ENCODE peak calls at places on chromosomes 13 and 19, in ten cellular contexts. V, D, I, G, S, H, Y, X, K and N are unnamed samples.

GRCh38 chr13:27124571-27124970 is 47.0 kb downstream of the USP12 start:
- DNase-seq in V (no peak), D (no peak), I (no peak), G (no peak), S (no peak), H (no peak), Y (no peak), X (no peak), K (no peak), N (no peak)

GRCh38 chr13:59266478-59267063 is 897.2 kb downstream of the DIAPH3 start:
- DNase-seq in V (no peak), D (no peak), I (no peak), G (no peak), S (no peak), H (no peak), Y (no peak), X (no peak), K (no peak), N (no peak)

GRCh38 chr19:34184880-34185491 is 12.7 kb downstream of the LSM14A start:
- DNase-seq in V (no peak), D (no peak), I (no peak), G (no peak), S (no peak), H (no peak), Y (no peak), X (no peak), K (no peak), N (no peak)

GRCh38 chr19:49119411-49120324 is at the start of gene PPFIA3:
- DNase-seq in V (peak; percentile 79), D (no peak), I (peak; percentile 74), G (no peak), S (peak; percentile 4), H (no peak), Y (no peak), X (peak; percentile 43), K (no peak), N (peak; percentile 81)

GRCh38 chr13:51518847-51519246 is 65.4 kb upstream of the WDFY2 start:
- DNase-seq in V (no peak), D (no peak), I (no peak), G (no peak), S (no peak), H (no peak), Y (no peak), X (no peak), K (no peak), N (no peak)

GRCh38 chr13:43077446-43077845 is 54.1 kb downstream of the DNAJC15 start:
- DNase-seq in V (no peak), D (no peak), I (no peak), G (no peak), S (no peak), H (no peak), Y (no peak), X (no peak), K (no peak), N (no peak)

GRCh38 chr13:74040200-74040599 is 94.0 kb downstream of the KLF12 start:
- DNase-seq in V (no peak), D (no peak), I (peak; percentile 81), G (no peak), S (no peak), H (no peak), Y (no peak), X (peak; percentile 42), K (no peak), N (no peak)

GRCh38 chr19:38869160-38869835 is 8.8 kb downstream of the RINL start:
- DNase-seq in V (no peak), D (no peak), I (peak; percentile 40), G (no peak), S (no peak), H (no peak), Y (peak; percentile 45), X (peak; percentile 51), K (no peak), N (no peak)

GRCh38 chr13:109738298-109738746 is 48.1 kb downstream of the IRS2 start:
- DNase-seq in V (no peak), D (no peak), I (no peak), G (no peak), S (no peak), H (no peak), Y (no peak), X (no peak), K (no peak), N (no peak)

GRCh38 chr19:6660930-6661329 is 9.0 kb downstream of the TNFSF14 start:
- DNase-seq in V (no peak), D (no peak), I (no peak), G (no peak), S (no peak), H (no peak), Y (no peak), X (no peak), K (no peak), N (no peak)

GRCh38 chr13:30880151-30880551 is 25.9 kb upstream of the MEDAG start:
- DNase-seq in V (no peak), D (no peak), I (no peak), G (no peak), S (no peak), H (no peak), Y (no peak), X (no peak), K (no peak), N (no peak)